ENCODE peak calls at places on chromosomes 11 and 22, in eight cellular contexts. One of them, this sample, is unnamed.

GRCh38 chr11:44316388-44317240 is 6.7 kb upstream of the ALX4 start:
- DNase-seq in cardiac muscle cell: no peak
- DNase-seq in lower lobe of right lung: no peak
- DNase-seq in D721Med: no peak
- DNase-seq in thoracic aorta: no peak
- DNase-seq in pancreas: peak; percentile 69
- DNase-seq in adrenal gland: no peak
- DNase-seq in GM06990: no peak
- DNase-seq in this sample: no peak

GRCh38 chr11:70399681-70400112 is 1.4 kb downstream of the CTTN start:
- DNase-seq in adrenal gland: peak; percentile 97
- DNase-seq in cardiac muscle cell: peak; percentile 97
- DNase-seq in GM06990: no peak
- DNase-seq in D721Med: no peak
- DNase-seq in pancreas: peak; percentile 87
- DNase-seq in lower lobe of right lung: peak; percentile 78
- DNase-seq in thoracic aorta: peak; percentile 79
- DNase-seq in this sample: peak; percentile 89

GRCh38 chr11:2276999-2277328 is 6.6 kb upstream of the ASCL2 start:
- DNase-seq in GM06990: no peak
- DNase-seq in D721Med: no peak
- DNase-seq in thoracic aorta: no peak
- DNase-seq in pancreas: no peak
- DNase-seq in lower lobe of right lung: no peak
- DNase-seq in cardiac muscle cell: no peak
- DNase-seq in adrenal gland: no peak
- DNase-seq in this sample: no peak

GRCh38 chr22:29093501-29093921 is 20.7 kb downstream of the KREMEN1 start:
- DNase-seq in pancreas: no peak
- DNase-seq in GM06990: no peak
- DNase-seq in thoracic aorta: no peak
- DNase-seq in lower lobe of right lung: no peak
- DNase-seq in adrenal gland: no peak
- DNase-seq in cardiac muscle cell: peak; percentile 47
- DNase-seq in D721Med: no peak
- DNase-seq in this sample: no peak

GRCh38 chr11:83219095-83219494 is 25.6 kb downstream of the ANKRD42 start:
- DNase-seq in D721Med: no peak
- DNase-seq in pancreas: no peak
- DNase-seq in GM06990: no peak
- DNase-seq in thoracic aorta: no peak
- DNase-seq in adrenal gland: peak; percentile 13
- DNase-seq in cardiac muscle cell: peak; percentile 7
- DNase-seq in lower lobe of right lung: no peak
- DNase-seq in this sample: peak; percentile 18

GRCh38 chr22:34281738-34282137 is 361.5 kb upstream of the LARGE1 start:
- DNase-seq in GM06990: no peak
- DNase-seq in cardiac muscle cell: no peak
- DNase-seq in D721Med: no peak
- DNase-seq in lower lobe of right lung: no peak
- DNase-seq in adrenal gland: no peak
- DNase-seq in pancreas: no peak
- DNase-seq in thoracic aorta: no peak
- DNase-seq in this sample: no peak

GRCh38 chr11:44622721-44623258 is 57.3 kb downstream of the CD82 start:
- DNase-seq in lower lobe of right lung: no peak
- DNase-seq in adrenal gland: no peak
- DNase-seq in D721Med: no peak
- DNase-seq in thoracic aorta: no peak
- DNase-seq in cardiac muscle cell: no peak
- DNase-seq in GM06990: no peak
- DNase-seq in pancreas: peak; percentile 57
- DNase-seq in this sample: no peak

GRCh38 chr11:107576497-107577086 is 11.1 kb upstream of the ALKBH8 start:
- DNase-seq in pancreas: peak; percentile 61
- DNase-seq in D721Med: no peak
- DNase-seq in lower lobe of right lung: no peak
- DNase-seq in GM06990: no peak
- DNase-seq in cardiac muscle cell: peak; percentile 66
- DNase-seq in adrenal gland: peak; percentile 77
- DNase-seq in thoracic aorta: no peak
- DNase-seq in this sample: peak; percentile 47

GRCh38 chr11:77236901-77237300 is 64.6 kb downstream of the GDPD4 start:
- DNase-seq in GM06990: no peak
- DNase-seq in cardiac muscle cell: no peak
- DNase-seq in thoracic aorta: no peak
- DNase-seq in pancreas: no peak
- DNase-seq in adrenal gland: no peak
- DNase-seq in lower lobe of right lung: no peak
- DNase-seq in D721Med: no peak
- DNase-seq in this sample: no peak

GRCh38 chr22:29144786-29145160 is 60.9 kb upstream of the EMID1 start:
- DNase-seq in cardiac muscle cell: no peak
- DNase-seq in thoracic aorta: no peak
- DNase-seq in GM06990: no peak
- DNase-seq in pancreas: peak; percentile 40
- DNase-seq in lower lobe of right lung: no peak
- DNase-seq in adrenal gland: no peak
- DNase-seq in D721Med: no peak
- DNase-seq in this sample: no peak

GRCh38 chr22:43220625-43221380 is 33.9 kb upstream of the TTLL12 start:
- DNase-seq in pancreas: no peak
- DNase-seq in thoracic aorta: no peak
- DNase-seq in adrenal gland: no peak
- DNase-seq in GM06990: no peak
- DNase-seq in lower lobe of right lung: no peak
- DNase-seq in D721Med: no peak
- DNase-seq in cardiac muscle cell: no peak
- DNase-seq in this sample: no peak

GRCh38 chr11:61682093-61682732 is 2.0 kb downstream of the DAGLA start:
- DNase-seq in adrenal gland: peak; percentile 32
- DNase-seq in D721Med: no peak
- DNase-seq in lower lobe of right lung: no peak
- DNase-seq in cardiac muscle cell: no peak
- DNase-seq in thoracic aorta: no peak
- DNase-seq in GM06990: no peak
- DNase-seq in pancreas: peak; percentile 78
- DNase-seq in this sample: peak; percentile 58

GRCh38 chr11:1479678-1480118 is 6.9 kb downstream of the MOB2 start:
- DNase-seq in thoracic aorta: no peak
- DNase-seq in cardiac muscle cell: no peak
- DNase-seq in pancreas: no peak
- DNase-seq in lower lobe of right lung: peak; percentile 23
- DNase-seq in D721Med: no peak
- DNase-seq in adrenal gland: no peak
- DNase-seq in GM06990: no peak
- DNase-seq in this sample: no peak

GRCh38 chr11:44203270-44204043 is 106.5 kb downstream of the ALX4 start:
- DNase-seq in lower lobe of right lung: no peak
- DNase-seq in pancreas: no peak
- DNase-seq in GM06990: no peak
- DNase-seq in thoracic aorta: no peak
- DNase-seq in cardiac muscle cell: no peak
- DNase-seq in D721Med: no peak
- DNase-seq in adrenal gland: no peak
- DNase-seq in this sample: peak; percentile 43

GRCh38 chr22:35998748-35999147 is 29.9 kb downstream of the RBFOX2 start:
- DNase-seq in thoracic aorta: no peak
- DNase-seq in cardiac muscle cell: no peak
- DNase-seq in adrenal gland: no peak
- DNase-seq in D721Med: no peak
- DNase-seq in GM06990: no peak
- DNase-seq in pancreas: no peak
- DNase-seq in lower lobe of right lung: no peak
- DNase-seq in this sample: no peak

GRCh38 chr22:28373841-28374240 is 305.8 kb downstream of the TTC28 start:
- DNase-seq in cardiac muscle cell: peak; percentile 13
- DNase-seq in pancreas: no peak
- DNase-seq in GM06990: no peak
- DNase-seq in adrenal gland: no peak
- DNase-seq in lower lobe of right lung: no peak
- DNase-seq in thoracic aorta: no peak
- DNase-seq in D721Med: no peak
- DNase-seq in this sample: no peak

GRCh38 chr11:18309691-18310090 is 12.2 kb downstream of the HPS5 start:
- DNase-seq in adrenal gland: no peak
- DNase-seq in cardiac muscle cell: no peak
- DNase-seq in thoracic aorta: no peak
- DNase-seq in pancreas: no peak
- DNase-seq in D721Med: no peak
- DNase-seq in lower lobe of right lung: no peak
- DNase-seq in GM06990: no peak
- DNase-seq in this sample: no peak

GRCh38 chr11:105368711-105369110 is 229.1 kb upstream of the CARD18 start:
- DNase-seq in cardiac muscle cell: peak; percentile 40
- DNase-seq in adrenal gland: no peak
- DNase-seq in lower lobe of right lung: no peak
- DNase-seq in GM06990: no peak
- DNase-seq in D721Med: no peak
- DNase-seq in thoracic aorta: no peak
- DNase-seq in pancreas: no peak
- DNase-seq in this sample: peak; percentile 11

GRCh38 chr22:36197065-36197440 is 4.6 kb downstream of the APOL4 start:
- DNase-seq in cardiac muscle cell: peak; percentile 90
- DNase-seq in adrenal gland: peak; percentile 43
- DNase-seq in D721Med: no peak
- DNase-seq in thoracic aorta: no peak
- DNase-seq in pancreas: no peak
- DNase-seq in lower lobe of right lung: no peak
- DNase-seq in GM06990: no peak
- DNase-seq in this sample: no peak

GRCh38 chr22:24592846-24593809 is at the start of gene LRRC75B:
- DNase-seq in GM06990: peak; percentile 75
- DNase-seq in lower lobe of right lung: peak; percentile 91
- DNase-seq in adrenal gland: peak; percentile 89
- DNase-seq in pancreas: peak; percentile 92
- DNase-seq in cardiac muscle cell: peak; percentile 95
- DNase-seq in thoracic aorta: peak; percentile 56
- DNase-seq in D721Med: peak; percentile 96
- DNase-seq in this sample: peak; percentile 84

GRCh38 chr11:12390687-12391110 is 13.3 kb downstream of the PARVA start:
- DNase-seq in pancreas: no peak
- DNase-seq in GM06990: no peak
- DNase-seq in lower lobe of right lung: no peak
- DNase-seq in D721Med: no peak
- DNase-seq in cardiac muscle cell: no peak
- DNase-seq in thoracic aorta: no peak
- DNase-seq in adrenal gland: peak; percentile 16
- DNase-seq in this sample: no peak

GRCh38 chr11:15913261-15913660 is 443.1 kb downstream of the SOX6 start:
- DNase-seq in lower lobe of right lung: no peak
- DNase-seq in GM06990: no peak
- DNase-seq in D721Med: no peak
- DNase-seq in pancreas: no peak
- DNase-seq in adrenal gland: no peak
- DNase-seq in thoracic aorta: no peak
- DNase-seq in cardiac muscle cell: peak; percentile 10
- DNase-seq in this sample: no peak
- TF ChIP-seq CTCF in lower lobe of right lung: no peak
- TF ChIP-seq CTCF in GM06990: no peak
- TF ChIP-seq CTCF in D721Med: no peak
- TF ChIP-seq CTCF in pancreas: no peak
- TF ChIP-seq CTCF in adrenal gland: no peak
- TF ChIP-seq CTCF in thoracic aorta: no peak
- TF ChIP-seq CTCF in cardiac muscle cell: peak; percentile 10
- TF ChIP-seq CTCF in this sample: no peak

GRCh38 chr11:11022126-11022730 is 164.4 kb upstream of the ZBED5 start:
- DNase-seq in pancreas: no peak
- DNase-seq in GM06990: no peak
- DNase-seq in cardiac muscle cell: peak; percentile 50
- DNase-seq in thoracic aorta: no peak
- DNase-seq in adrenal gland: peak; percentile 31
- DNase-seq in D721Med: no peak
- DNase-seq in lower lobe of right lung: no peak
- DNase-seq in this sample: peak; percentile 29
- TF ChIP-seq CTCF in pancreas: no peak
- TF ChIP-seq CTCF in GM06990: peak; percentile 21
- TF ChIP-seq CTCF in cardiac muscle cell: peak; percentile 47
- TF ChIP-seq CTCF in thoracic aorta: peak; percentile 59
- TF ChIP-seq CTCF in adrenal gland: peak; percentile 33
- TF ChIP-seq CTCF in D721Med: peak; percentile 54
- TF ChIP-seq CTCF in lower lobe of right lung: peak; percentile 49
- TF ChIP-seq CTCF in this sample: peak; percentile 32

GRCh38 chr11:131447268-131447667 is 76.9 kb downstream of the NTM start:
- DNase-seq in pancreas: no peak
- DNase-seq in cardiac muscle cell: no peak
- DNase-seq in lower lobe of right lung: no peak
- DNase-seq in thoracic aorta: no peak
- DNase-seq in D721Med: no peak
- DNase-seq in GM06990: no peak
- DNase-seq in adrenal gland: no peak
- DNase-seq in this sample: no peak
- TF ChIP-seq CTCF in pancreas: no peak
- TF ChIP-seq CTCF in cardiac muscle cell: no peak
- TF ChIP-seq CTCF in lower lobe of right lung: no peak
- TF ChIP-seq CTCF in thoracic aorta: no peak
- TF ChIP-seq CTCF in D721Med: peak; percentile 23
- TF ChIP-seq CTCF in GM06990: no peak
- TF ChIP-seq CTCF in adrenal gland: no peak
- TF ChIP-seq CTCF in this sample: no peak

GRCh38 chr11:118524757-118525465 is 2.4 kb upstream of the TTC36 start:
- DNase-seq in lower lobe of right lung: no peak
- DNase-seq in thoracic aorta: no peak
- DNase-seq in adrenal gland: no peak
- DNase-seq in cardiac muscle cell: no peak
- DNase-seq in pancreas: no peak
- DNase-seq in GM06990: no peak
- DNase-seq in D721Med: no peak
- DNase-seq in this sample: no peak

GRCh38 chr11:118526688-118527087 is 586 bp upstream of the TTC36 start:
- DNase-seq in D721Med: no peak
- DNase-seq in GM06990: no peak
- DNase-seq in cardiac muscle cell: no peak
- DNase-seq in lower lobe of right lung: no peak
- DNase-seq in adrenal gland: no peak
- DNase-seq in thoracic aorta: no peak
- DNase-seq in pancreas: no peak
- DNase-seq in this sample: no peak

GRCh38 chr11:118522571-118523072 is 4.7 kb upstream of the TTC36 start:
- DNase-seq in lower lobe of right lung: no peak
- DNase-seq in GM06990: no peak
- DNase-seq in thoracic aorta: no peak
- DNase-seq in pancreas: no peak
- DNase-seq in cardiac muscle cell: peak; percentile 62
- DNase-seq in adrenal gland: peak; percentile 42
- DNase-seq in D721Med: no peak
- DNase-seq in this sample: peak; percentile 21

GRCh38 chr11:118521892-118522311 is 5.4 kb upstream of the TTC36 start:
- DNase-seq in GM06990: peak; percentile 33
- DNase-seq in adrenal gland: no peak
- DNase-seq in pancreas: no peak
- DNase-seq in thoracic aorta: no peak
- DNase-seq in lower lobe of right lung: no peak
- DNase-seq in D721Med: no peak
- DNase-seq in cardiac muscle cell: peak; percentile 25
- DNase-seq in this sample: no peak

DNA sequence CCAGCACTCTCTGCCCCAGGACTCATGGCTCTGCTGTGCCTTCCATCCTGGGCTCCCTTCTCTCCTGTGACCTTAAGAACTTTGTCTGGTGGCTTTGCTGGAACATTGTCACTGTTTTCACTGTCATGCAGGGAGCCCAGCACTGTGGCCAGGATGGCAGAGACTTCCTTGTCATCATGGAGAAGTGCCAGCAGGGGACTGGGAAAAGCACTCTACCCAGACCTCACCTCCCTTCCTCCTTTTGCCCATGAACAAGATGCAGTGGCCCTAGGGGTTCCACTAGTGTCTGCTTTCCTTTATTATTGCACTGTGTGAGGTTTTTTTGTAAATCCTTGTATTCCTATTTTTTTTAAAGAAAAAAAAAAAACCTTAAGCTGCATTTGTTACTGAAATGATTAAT is 2.9 kb upstream of the TTC36 start:
- DNase-seq in pancreas: no peak
- DNase-seq in thoracic aorta: no peak
- DNase-seq in adrenal gland: no peak
- DNase-seq in cardiac muscle cell: no peak
- DNase-seq in GM06990: no peak
- DNase-seq in lower lobe of right lung: no peak
- DNase-seq in D721Med: no peak
- DNase-seq in this sample: no peak
- TF ChIP-seq CTCF in pancreas: no peak
- TF ChIP-seq CTCF in thoracic aorta: no peak
- TF ChIP-seq CTCF in adrenal gland: no peak
- TF ChIP-seq CTCF in cardiac muscle cell: no peak
- TF ChIP-seq CTCF in GM06990: no peak
- TF ChIP-seq CTCF in lower lobe of right lung: no peak
- TF ChIP-seq CTCF in D721Med: no peak
- TF ChIP-seq CTCF in this sample: no peak

This sample was measured in Calu3.